ENCODE peak calls at places on chromosomes 13 and 19, in four cellular contexts. One of them, this sample, is unnamed.
A peak's percentile ranks its signal among the peaks of the same experiment; 100 is the strongest.

GRCh38 chr19:45773384-45773783 is 4.3 kb upstream of the SIX5 start:
- DNase-seq in K562: no peak
- DNase-seq in HepG2: no peak
- DNase-seq in WTC11: no peak
- DNase-seq in this sample: no peak

GRCh38 chr13:79290595-79291244 is 115.3 kb downstream of the RBM26 start:
- DNase-seq in K562: no peak
- DNase-seq in HepG2: no peak
- DNase-seq in WTC11: no peak
- DNase-seq in this sample: no peak

GRCh38 chr13:93038187-93038586 is 188.4 kb upstream of the GPC6 start:
- DNase-seq in K562: no peak
- DNase-seq in HepG2: no peak
- DNase-seq in WTC11: no peak
- DNase-seq in this sample: no peak

GRCh38 chr13:27541386-27541785 is 78.9 kb downstream of the LNX2 start:
- DNase-seq in K562: no peak
- DNase-seq in HepG2: no peak
- DNase-seq in WTC11: no peak
- DNase-seq in this sample: no peak

GRCh38 chr13:39317284-39317683 is 279.0 kb downstream of the NHLRC3 start:
- DNase-seq in K562: no peak
- DNase-seq in HepG2: no peak
- DNase-seq in WTC11: no peak
- DNase-seq in this sample: no peak

GRCh38 chr13:38872693-38873092 is 117.9 kb downstream of the STOML3 start:
- DNase-seq in K562: peak; percentile 9
- DNase-seq in HepG2: peak; percentile 35
- DNase-seq in WTC11: peak; percentile 74
- DNase-seq in this sample: no peak

GRCh38 chr13:30234763-30235162 is 72.6 kb downstream of the KATNAL1 start:
- DNase-seq in K562: no peak
- DNase-seq in HepG2: no peak
- DNase-seq in WTC11: no peak
- DNase-seq in this sample: no peak

GRCh38 chr19:29404015-29404414 is 121.8 kb upstream of the VSTM2B start:
- DNase-seq in K562: no peak
- DNase-seq in HepG2: no peak
- DNase-seq in WTC11: no peak
- DNase-seq in this sample: no peak

GRCh38 chr19:16067205-16067938 is 8.9 kb upstream of the TPM4 start:
- DNase-seq in K562: no peak
- DNase-seq in HepG2: no peak
- DNase-seq in WTC11: no peak
- DNase-seq in this sample: no peak

GRCh38 chr19:10612515-10613119 is 12.7 kb upstream of the SLC44A2 start:
- DNase-seq in K562: no peak
- DNase-seq in HepG2: no peak
- DNase-seq in WTC11: no peak
- DNase-seq in this sample: no peak

GRCh38 chr19:2282062-2282861 is at the start of gene PEAK3:
- DNase-seq in K562: peak; percentile 59
- DNase-seq in HepG2: no peak
- DNase-seq in WTC11: peak; percentile 70
- DNase-seq in this sample: no peak

GRCh38 chr19:16441661-16442071 is 30.1 kb downstream of the EPS15L1 start:
- DNase-seq in K562: peak; percentile 71
- DNase-seq in HepG2: no peak
- DNase-seq in WTC11: peak; percentile 79
- DNase-seq in this sample: no peak

GRCh38 chr13:108272333-108272732 is 2.8 kb downstream of the TNFSF13B start:
- DNase-seq in K562: no peak
- DNase-seq in HepG2: no peak
- DNase-seq in WTC11: no peak
- DNase-seq in this sample: no peak

GRCh38 chr19:4319067-4319718 is 14.8 kb downstream of the FSD1 start:
- DNase-seq in K562: no peak
- DNase-seq in HepG2: no peak
- DNase-seq in WTC11: no peak
- DNase-seq in this sample: no peak

GRCh38 chr13:113034451-113035208 is 65.6 kb downstream of the MCF2L start:
- DNase-seq in K562: peak; percentile 44
- DNase-seq in HepG2: peak; percentile 52
- DNase-seq in WTC11: peak; percentile 66
- DNase-seq in this sample: no peak

GRCh38 chr19:2546128-2547032 is 70.5 kb downstream of the GADD45B start:
- DNase-seq in K562: peak; percentile 31
- DNase-seq in HepG2: peak; percentile 88
- DNase-seq in WTC11: peak; percentile 67
- DNase-seq in this sample: no peak

GRCh38 chr13:46632171-46632570 is 79.2 kb downstream of the LRCH1 start:
- DNase-seq in K562: no peak
- DNase-seq in HepG2: no peak
- DNase-seq in WTC11: no peak
- DNase-seq in this sample: no peak

GRCh38 chr19:2636897-2637683 is 65.4 kb downstream of the GNG7 start:
- DNase-seq in K562: peak; percentile 87
- DNase-seq in HepG2: peak; percentile 34
- DNase-seq in WTC11: peak; percentile 76
- DNase-seq in this sample: no peak

GRCh38 chr19:52922841-52923781 is at the start of gene ZNF888:
- DNase-seq in K562: peak; percentile 88
- DNase-seq in HepG2: peak; percentile 69
- DNase-seq in WTC11: peak; percentile 93
- DNase-seq in this sample: peak; percentile 57

GRCh38 chr13:40940841-40941240 is 78.3 kb downstream of the ELF1 start:
- DNase-seq in K562: no peak
- DNase-seq in HepG2: no peak
- DNase-seq in WTC11: no peak
- DNase-seq in this sample: no peak

GRCh38 chr13:110164706-110165105 is 142.3 kb downstream of the COL4A1 start:
- DNase-seq in K562: no peak
- DNase-seq in HepG2: no peak
- DNase-seq in WTC11: no peak
- DNase-seq in this sample: no peak
- TF ChIP-seq TCF7 in K562: no peak
- TF ChIP-seq TCF7 in HepG2: no peak
- TF ChIP-seq TCF7 in WTC11: no peak
- TF ChIP-seq TCF7 in this sample: no peak

DNA sequence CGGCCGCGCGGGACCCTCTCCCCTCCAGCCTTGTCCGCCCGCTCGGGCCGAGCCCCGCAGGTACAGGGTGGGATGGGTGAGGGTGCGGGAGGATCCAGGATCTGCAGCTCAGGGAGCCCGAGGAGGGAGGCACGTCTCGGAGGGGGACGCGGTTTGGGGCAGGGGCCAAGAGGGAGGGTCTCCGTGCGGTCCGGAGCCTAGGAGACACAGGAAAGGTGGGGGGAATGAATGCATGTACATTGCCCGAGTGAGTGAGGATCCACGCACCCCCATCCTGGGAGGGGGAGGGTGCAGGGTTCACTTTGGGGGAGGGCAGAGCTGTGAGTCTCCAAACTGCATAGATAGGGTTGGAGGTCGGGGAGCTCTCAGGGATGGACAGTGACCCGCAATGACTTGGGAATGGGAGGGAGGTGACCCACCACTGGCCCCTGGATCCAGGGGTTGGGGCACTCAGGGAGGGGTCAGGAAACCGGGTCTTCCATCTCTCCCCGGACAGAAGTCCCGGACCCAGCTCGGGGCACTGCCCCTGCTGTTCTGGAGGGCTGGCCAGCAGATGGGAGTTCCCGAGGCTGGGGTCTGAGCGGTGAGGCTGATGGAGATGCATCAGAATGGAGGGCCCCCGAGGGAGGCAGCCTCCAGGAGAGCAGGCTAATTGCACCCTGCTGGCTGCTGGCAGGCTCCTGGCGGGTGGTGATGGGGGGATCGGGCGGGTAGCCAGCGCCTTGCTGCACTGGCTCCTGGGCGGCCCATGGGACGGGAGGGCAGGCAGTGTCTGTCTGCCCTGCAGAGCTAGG is 548 bp downstream of the KCNN1 start:
- DNase-seq in K562: peak; percentile 54
- DNase-seq in HepG2: no peak
- DNase-seq in WTC11: no peak
- DNase-seq in this sample: no peak
- TF ChIP-seq USF2 in K562: no peak
- TF ChIP-seq USF2 in HepG2: no peak
- TF ChIP-seq USF2 in WTC11: no peak
- TF ChIP-seq USF2 in this sample: no peak

DNA sequence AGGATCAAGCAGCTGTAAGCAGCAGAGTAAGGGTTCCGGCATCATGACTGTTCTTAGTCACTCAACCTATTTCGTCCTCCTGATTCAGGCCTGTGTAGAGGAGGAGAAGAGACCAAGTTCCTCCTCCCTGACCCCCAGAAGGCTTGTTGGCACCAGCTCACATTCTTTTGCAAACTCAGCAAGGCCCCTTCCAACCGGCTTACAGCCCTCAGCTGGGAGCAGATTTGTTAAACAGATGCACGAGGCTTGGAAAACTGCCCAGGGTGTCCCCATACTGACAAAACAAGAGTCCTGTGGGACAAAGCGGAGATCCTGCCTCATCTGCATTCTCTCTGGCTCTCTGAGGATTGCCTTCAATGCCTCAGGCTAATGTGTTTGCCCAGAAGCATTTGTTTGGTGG is 113.2 kb upstream of the SOX21 start:
- DNase-seq in K562: no peak
- DNase-seq in HepG2: no peak
- DNase-seq in WTC11: peak; percentile 75
- DNase-seq in this sample: no peak
- TF ChIP-seq TCF7 in K562: no peak
- TF ChIP-seq TCF7 in HepG2: no peak
- TF ChIP-seq TCF7 in WTC11: no peak
- TF ChIP-seq TCF7 in this sample: no peak

GRCh38 chr13:33280550-33280905 is 5.0 kb downstream of the STARD13 start:
- DNase-seq in K562: no peak
- DNase-seq in HepG2: no peak
- DNase-seq in WTC11: no peak
- DNase-seq in this sample: no peak

GRCh38 chr13:33278923-33279322 is 6.6 kb downstream of the STARD13 start:
- DNase-seq in K562: no peak
- DNase-seq in HepG2: no peak
- DNase-seq in WTC11: no peak
- DNase-seq in this sample: no peak

GRCh38 chr13:33280923-33281322 is 4.6 kb downstream of the STARD13 start:
- DNase-seq in K562: no peak
- DNase-seq in HepG2: no peak
- DNase-seq in WTC11: no peak
- DNase-seq in this sample: no peak

GRCh38 chr13:33279414-33279813 is 6.1 kb downstream of the STARD13 start:
- DNase-seq in K562: no peak
- DNase-seq in HepG2: no peak
- DNase-seq in WTC11: no peak
- DNase-seq in this sample: no peak

DNA sequence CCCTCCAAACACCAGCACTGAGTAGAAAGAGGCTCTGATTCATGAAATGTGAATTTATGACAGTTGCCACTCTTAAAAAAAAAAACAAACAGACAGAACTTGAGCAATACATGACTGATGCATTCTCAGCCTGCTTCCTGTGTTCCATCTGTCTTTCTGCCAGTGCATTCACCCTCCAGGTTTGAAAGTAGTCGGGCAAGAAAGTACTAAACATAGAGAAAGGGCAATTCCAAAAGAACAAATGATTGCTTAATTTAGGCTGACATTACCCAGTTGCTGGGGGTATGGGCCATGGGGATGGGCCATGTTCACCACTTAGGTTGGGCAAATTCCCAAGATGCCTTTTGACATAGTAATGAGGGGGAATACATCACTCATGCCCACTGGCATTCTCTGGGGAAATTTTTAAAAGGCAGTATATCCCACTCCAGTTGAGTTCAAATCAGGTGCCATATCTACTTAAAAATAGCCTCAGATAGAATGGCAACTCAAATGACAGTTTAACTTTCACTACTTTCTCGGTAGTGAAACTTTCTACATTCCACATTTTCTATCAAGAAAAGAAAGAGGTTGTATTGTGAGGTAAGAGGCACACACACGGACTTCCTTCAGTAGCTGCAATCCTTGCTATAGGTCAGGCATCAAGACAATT is 5.5 kb downstream of the STARD13 start:
- DNase-seq in K562: no peak
- DNase-seq in HepG2: peak; percentile 47
- DNase-seq in WTC11: no peak
- DNase-seq in this sample: no peak
- TF ChIP-seq USF2 in K562: no peak
- TF ChIP-seq USF2 in HepG2: no peak
- TF ChIP-seq USF2 in WTC11: no peak
- TF ChIP-seq USF2 in this sample: no peak

GRCh38 chr19:13396256-13397080 is 109.8 kb downstream of the CACNA1A start:
- DNase-seq in K562: peak; percentile 74
- DNase-seq in HepG2: peak; percentile 30
- DNase-seq in WTC11: peak; percentile 78
- DNase-seq in this sample: no peak
- TF ChIP-seq TCF7 in K562: no peak
- TF ChIP-seq TCF7 in HepG2: no peak
- TF ChIP-seq TCF7 in WTC11: no peak
- TF ChIP-seq TCF7 in this sample: no peak

GRCh38 chr13:99378985-99379734 is 72.0 kb upstream of the GPR183 start:
- DNase-seq in K562: no peak
- DNase-seq in HepG2: no peak
- DNase-seq in WTC11: no peak
- DNase-seq in this sample: no peak

GRCh38 chr13:99380402-99380801 is 73.2 kb upstream of the GPR183 start:
- DNase-seq in K562: no peak
- DNase-seq in HepG2: no peak
- DNase-seq in WTC11: no peak
- DNase-seq in this sample: no peak

GRCh38 chr13:99379856-99380255 is 72.7 kb upstream of the GPR183 start:
- DNase-seq in K562: no peak
- DNase-seq in HepG2: no peak
- DNase-seq in WTC11: no peak
- DNase-seq in this sample: no peak

GRCh38 chr13:99382428-99383133 is 75.4 kb upstream of the GPR183 start:
- DNase-seq in K562: no peak
- DNase-seq in HepG2: no peak
- DNase-seq in WTC11: no peak
- DNase-seq in this sample: no peak

DNA sequence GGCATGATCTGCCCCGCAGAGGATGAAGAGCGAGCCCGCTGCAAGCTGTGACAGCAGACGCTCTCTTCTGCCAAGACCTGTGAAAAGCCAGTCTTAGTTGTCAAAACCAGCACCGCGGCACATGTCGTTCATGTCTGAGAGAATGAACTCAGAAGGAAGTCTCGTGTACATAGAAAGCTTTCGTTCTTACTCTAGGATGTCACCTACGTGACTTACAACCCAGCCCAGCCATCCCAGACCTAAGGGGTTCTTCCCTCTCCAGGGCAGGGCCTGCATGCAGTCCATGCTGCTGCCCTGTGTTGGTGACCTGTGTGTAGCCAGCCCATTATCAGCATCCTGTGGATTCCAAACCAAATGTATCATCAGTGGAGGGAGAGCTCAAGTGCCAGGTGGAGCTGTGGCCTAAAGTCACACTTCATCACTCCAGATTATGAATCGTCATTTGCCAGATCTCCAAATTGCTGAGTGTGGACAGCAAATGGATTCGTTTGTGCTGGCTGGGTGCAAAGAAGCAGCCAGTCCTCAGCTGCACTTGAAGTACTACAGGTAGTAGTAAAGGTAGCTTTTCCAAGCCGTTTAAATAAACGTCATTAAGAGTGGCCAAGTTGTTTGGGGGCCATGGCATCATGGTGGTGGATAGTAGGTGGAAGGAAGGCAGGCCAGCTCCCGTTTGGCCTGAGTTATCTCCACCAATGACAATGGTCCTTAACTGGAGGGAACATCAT is 73.9 kb upstream of the GPR183 start:
- DNase-seq in K562: no peak
- DNase-seq in HepG2: no peak
- DNase-seq in WTC11: no peak
- DNase-seq in this sample: peak; percentile 82
- TF ChIP-seq USF2 in K562: no peak
- TF ChIP-seq USF2 in HepG2: no peak
- TF ChIP-seq USF2 in WTC11: no peak
- TF ChIP-seq USF2 in this sample: no peak

This sample was measured in GM12878.